ENCODE peak calls at places on chromosomes 16 and 17, in nine cellular contexts. H, T, R, U, Z, W, N, C and B are unnamed samples.

GRCh38 chr17:68087851-68088250 is 52.3 kb downstream of the KPNA2 start:
- DNase-seq in H (no peak), T (no peak), R (no peak), U (no peak), Z (no peak), W (no peak), N (no peak), C (no peak), B (no peak)

GRCh38 chr17:36918260-36918691 is 19.0 kb upstream of the LHX1 start:
- DNase-seq in H (no peak), T (no peak), R (no peak), U (no peak), Z (no peak), W (peak), N (no peak), C (no peak), B (no peak)

GRCh38 chr16:68379472-68380347 is 68.6 kb downstream of the SMPD3 start:
- DNase-seq in H (no peak), T (no peak), R (no peak), U (no peak), Z (no peak), W (no peak), N (no peak), C (no peak), B (no peak)

GRCh38 chr17:43662432-43663141 is 865 bp upstream of the MEOX1 start:
- DNase-seq in H (no peak), T (no peak), R (no peak), U (no peak), Z (no peak), W (no peak), N (no peak), C (no peak), B (no peak)

GRCh38 chr16:87847785-87848675 is 21.3 kb downstream of the SLC7A5 start:
- DNase-seq in H (no peak), T (no peak), R (no peak), U (no peak), Z (no peak), W (no peak), N (no peak), C (no peak), B (no peak)

GRCh38 chr16:3152022-3152272 is 17.1 kb downstream of the ZNF213 start:
- DNase-seq in H (no peak), T (no peak), R (no peak), U (peak), Z (peak), W (no peak), N (no peak), C (peak), B (no peak)

GRCh38 chr16:88378836-88379693 is 3.7 kb upstream of the ZNF469 start:
- DNase-seq in H (peak), T (no peak), R (no peak), U (no peak), Z (peak), W (no peak), N (no peak), C (no peak), B (peak)

GRCh38 chr17:59151007-59151406 is 4.0 kb downstream of the SKA2 start:
- DNase-seq in H (no peak), T (no peak), R (no peak), U (no peak), Z (no peak), W (no peak), N (no peak), C (no peak), B (no peak)